ENCODE peak calls at places on chromosomes 4 and X, in five cellular contexts. Q, W, F, T and P are unnamed samples.

GRCh38 chr4:73844352-73844751 is 7.9 kb downstream of the CXCL6 start:
- DNase-seq in Q (no peak), T (no peak), W (no peak), F (no peak), P (no peak)

GRCh38 chrX:141405878-141406492 is 163.7 kb upstream of the SPANXC start:
- DNase-seq in Q (no peak), W (no peak), F (no peak), T (no peak), P (no peak)

GRCh38 chr4:73869130-73870055 is at the start of gene CXCL1:
- DNase-seq in Q (no peak), W (no peak), F (no peak), T (peak; percentile 48), P (no peak)

GRCh38 chrX:118675966-118676349 is 51.4 kb upstream of the IL13RA1 start:
- DNase-seq in T (no peak), W (no peak), F (no peak), Q (no peak), P (no peak)

GRCh38 chr4:101824500-101824899 is 34.0 kb downstream of the BANK1 start:
- DNase-seq in T (no peak), Q (no peak), F (no peak), W (no peak), P (no peak)

GRCh38 chrX:68938244-68939004 is 109.6 kb downstream of the EFNB1 start:
- DNase-seq in Q (no peak), W (no peak), F (no peak), T (no peak), P (no peak)

GRCh38 chr4:142563682-142564291 is 282.3 kb downstream of the INPP4B start:
- DNase-seq in Q (peak; percentile 13), T (no peak), W (no peak), F (peak; percentile 19), P (no peak)

GRCh38 chr4:1494416-1495315 is 88.4 kb upstream of the NKX1-1 start:
- DNase-seq in Q (no peak), F (no peak), T (no peak), W (no peak), P (no peak)

GRCh38 chr4:118276551-118276950 is 76.3 kb downstream of the PRSS12 start:
- DNase-seq in F (no peak), Q (no peak), T (no peak), W (no peak), P (no peak)

GRCh38 chr4:166875821-166876220 is 358.5 kb downstream of the SPOCK3 start:
- DNase-seq in T (no peak), F (no peak), W (no peak), Q (no peak), P (no peak)

GRCh38 chr4:17597517-17597916 is 16.9 kb upstream of the MED28 start:
- DNase-seq in W (no peak), Q (no peak), F (no peak), T (no peak), P (no peak)

GRCh38 chr4:128241425-128241913 is 46.1 kb downstream of the PGRMC2 start:
- DNase-seq in Q (no peak), W (peak; percentile 9), F (no peak), T (no peak), P (no peak)

GRCh38 chrX:11770320-11770719 is 12.3 kb downstream of the MSL3 start:
- DNase-seq in Q (peak; percentile 22), T (peak; percentile 68), F (peak; percentile 68), W (no peak), P (peak; percentile 16)

GRCh38 chrX:69189972-69190371 is 24.7 kb upstream of the PJA1 start:
- DNase-seq in Q (no peak), F (no peak), T (no peak), W (no peak), P (no peak)

GRCh38 chr4:19987746-19988145 is 264.0 kb upstream of the SLIT2 start:
- DNase-seq in T (no peak), W (no peak), Q (no peak), F (no peak), P (no peak)

GRCh38 chr4:121876976-121877773 is 6.9 kb upstream of the BBS7 start:
- DNase-seq in W (no peak), T (no peak), F (no peak), Q (no peak), P (no peak)

GRCh38 chr4:168528131-168528949 is 31.5 kb downstream of the PALLD start:
- DNase-seq in F (no peak), T (no peak), Q (no peak), W (no peak), P (no peak)

DNA sequence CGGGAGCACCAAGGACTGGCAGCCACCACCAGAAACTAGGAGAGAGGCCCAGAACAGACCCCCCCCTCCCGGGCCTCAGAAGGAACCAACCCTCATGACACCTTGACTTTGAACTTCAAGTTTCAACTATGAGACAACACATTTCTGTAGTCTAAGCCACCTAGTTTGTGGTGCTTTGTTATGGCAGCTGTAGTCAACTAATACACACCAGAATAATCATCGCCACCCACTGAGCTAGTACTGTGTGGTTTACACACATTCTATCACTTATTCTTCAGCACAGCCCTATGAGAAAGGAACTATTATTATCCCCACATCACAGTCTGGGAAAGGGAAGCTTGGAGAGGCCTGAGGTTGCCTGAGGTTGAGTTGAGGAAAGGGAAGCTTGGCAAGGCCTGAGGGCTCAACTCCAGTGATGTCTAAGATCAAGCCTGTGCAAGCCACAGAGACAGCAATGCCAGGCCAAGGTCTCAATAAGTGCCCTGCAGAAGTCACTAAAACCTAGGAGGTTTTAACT is 126.6 kb downstream of the FHDC1 start:
- DNase-seq in Q (no peak), T (no peak), F (no peak), W (no peak), P (no peak)
- TF ChIP-seq POLR2AphosphoS5 in Q (no peak), T (no peak), F (no peak), W (no peak), P (no peak)

GRCh38 chrX:154437398-154437752 is 421 bp downstream of the GDI1 start:
- DNase-seq in T (no peak), F (no peak), W (no peak), Q (no peak), P (no peak)
- H3K9ac ChIP-seq in T (peak overlapping the region; percentile 63), F (peak overlapping the region; percentile 56), W (peak overlapping the region; percentile 43), Q (peak overlapping the region; percentile 59), P (peak overlapping the region; percentile 46)

GRCh38 chr4:41752081-41752836 is 3.7 kb upstream of the PHOX2B start:
- DNase-seq in F (no peak), W (no peak), Q (no peak), T (no peak), P (no peak)
- TF ChIP-seq EZH2 in F (no peak), W (no peak), Q (no peak), T (no peak), P (peak; percentile 33)

GRCh38 chr4:23924556-23924955 is 34.7 kb upstream of the PPARGC1A start:
- DNase-seq in W (no peak), Q (no peak), T (no peak), F (no peak), P (no peak)
- TF ChIP-seq POLR2AphosphoS5 in W (no peak), Q (no peak), T (no peak), F (no peak), P (no peak)

GRCh38 chr4:75710246-75710645 is 14.1 kb upstream of the USO1 start:
- DNase-seq in W (no peak), F (no peak), Q (no peak), T (no peak), P (no peak)

GRCh38 chr4:75718529-75718928 is 5.8 kb upstream of the USO1 start:
- DNase-seq in T (no peak), W (no peak), Q (peak; percentile 12), F (no peak), P (no peak)

GRCh38 chr4:75717332-75717873 is 7.0 kb upstream of the USO1 start:
- DNase-seq in T (no peak), Q (no peak), F (no peak), W (no peak), P (no peak)

GRCh38 chr4:75714681-75715080 is 9.7 kb upstream of the USO1 start:
- DNase-seq in T (no peak), F (no peak), W (no peak), Q (no peak), P (no peak)

DNA sequence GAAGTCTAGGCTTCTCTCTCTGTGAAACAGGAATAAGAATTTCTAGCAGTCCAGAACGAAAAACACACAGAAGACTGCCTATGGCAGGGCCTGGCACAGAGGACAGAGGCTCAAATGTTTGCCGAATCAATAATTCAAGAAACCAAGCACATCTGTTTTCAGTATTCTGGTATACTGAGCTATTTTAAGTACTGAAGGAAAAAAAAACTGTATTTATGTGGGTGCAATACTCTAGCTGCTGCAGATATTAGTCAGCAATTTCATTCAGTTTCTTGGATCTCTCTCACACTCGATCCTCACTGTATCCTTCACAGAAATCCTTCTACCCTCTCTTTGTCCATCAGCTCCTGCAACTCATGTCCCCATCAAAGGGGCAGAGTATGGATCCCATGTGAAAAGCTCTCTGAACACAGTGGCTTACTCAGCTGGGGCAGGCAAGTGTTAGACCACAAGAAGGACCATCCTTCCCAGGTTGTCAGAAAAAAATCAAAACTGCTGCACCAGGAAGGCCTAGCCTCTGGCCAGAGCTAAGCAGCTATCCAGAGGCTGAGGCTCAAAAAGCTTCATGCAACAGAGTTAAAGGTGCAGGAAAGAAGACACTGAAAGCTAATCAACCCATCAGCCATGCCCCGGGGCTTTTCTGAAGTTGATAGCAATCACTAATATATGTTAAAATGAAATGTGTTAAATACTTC is 9.1 kb upstream of the USO1 start:
- DNase-seq in W (no peak), Q (no peak), T (no peak), F (no peak), P (no peak)
- H3K9ac ChIP-seq in W (no peak overlapping the region), Q (no peak overlapping the region), T (no peak overlapping the region), F (no peak overlapping the region), P (peak overlapping the region; percentile 34)

GRCh38 chr4:143700420-143701352 is at the start of gene FREM3:
- DNase-seq in Q (no peak), T (no peak), F (no peak), W (peak; percentile 33), P (no peak)
- TF ChIP-seq EZH2 in Q (no peak), T (no peak), F (peak; percentile 67), W (peak; percentile 91), P (peak; percentile 49)

GRCh38 chrX:154546354-154547244 is at the start of gene G6PD:
- DNase-seq in W (no peak), F (no peak), Q (peak; percentile 6), T (peak; percentile 91), P (no peak)
- TF ChIP-seq POLR2AphosphoS5 in W (peak; percentile 58), F (peak; percentile 55), Q (peak; percentile 71), T (no peak), P (peak; percentile 47)